ENCODE peak calls at places on chromosome 14, in ten cellular contexts. T is IMR-90, A is RWPE2, R is tibial artery, N is stomach, J is cardiac muscle cell, X is esophagus squamous epithelium, Q is A673, M is PC-9, E is neural progenitor cell. Z is an unnamed sample.
A peak's percentile ranks its signal among the peaks of the same experiment; 100 is the strongest.

GRCh38 chr14:75578099-75578785 is at the start of gene FLVCR2:
- DNase-seq in M (peak; percentile 72), A (peak; percentile 80), R (peak; percentile 83), N (peak; percentile 74), E (peak; percentile 84), Q (peak; percentile 43), T (peak; percentile 49), J (peak; percentile 89), X (no peak), Z (peak; percentile 90)

GRCh38 chr14:101511620-101512395 is 49.5 kb upstream of the DIO3 start:
- DNase-seq in N (no peak), T (no peak), M (no peak), A (no peak), J (no peak), X (no peak), Q (no peak), R (no peak), E (no peak), Z (no peak)

GRCh38 chr14:73261520-73262426 is 24.5 kb downstream of the PAPLN start:
- DNase-seq in N (no peak), M (no peak), A (no peak), J (no peak), X (no peak), E (no peak), T (no peak), Q (no peak), R (no peak), Z (no peak)

GRCh38 chr14:71931492-71932228 is 569 bp upstream of the RGS6 start:
- DNase-seq in R (peak; percentile 29), A (no peak), Q (peak; percentile 21), N (no peak), M (no peak), X (no peak), J (no peak), E (peak; percentile 68), T (no peak), Z (no peak)

GRCh38 chr14:101465795-101466448 is 95.4 kb upstream of the DIO3 start:
- DNase-seq in R (no peak), M (no peak), Q (no peak), A (no peak), N (peak; percentile 10), E (no peak), J (no peak), X (no peak), T (no peak), Z (peak; percentile 19)

GRCh38 chr14:37598085-37598972 is 2.9 kb downstream of the TTC6 start:
- DNase-seq in J (no peak), M (peak; percentile 67), T (no peak), Q (no peak), N (peak; percentile 70), E (peak; percentile 47), X (no peak), R (no peak), A (no peak), Z (peak; percentile 57)

GRCh38 chr14:39107624-39108023 is 4.6 kb upstream of the SEC23A start:
- DNase-seq in N (no peak), X (no peak), Q (peak; percentile 48), M (no peak), T (peak; percentile 55), E (peak; percentile 20), J (peak; percentile 61), R (no peak), A (no peak), Z (no peak)

GRCh38 chr14:29937116-29937515 is 9.5 kb upstream of the PRKD1 start:
- DNase-seq in E (no peak), T (peak; percentile 48), N (no peak), A (no peak), Q (no peak), R (no peak), X (no peak), J (peak; percentile 8), M (peak; percentile 53), Z (no peak)

GRCh38 chr14:21505009-21505553 is 6.1 kb downstream of the METTL3 start:
- DNase-seq in X (no peak), A (no peak), T (no peak), J (no peak), M (no peak), R (no peak), N (no peak), Q (no peak), E (no peak), Z (no peak)

GRCh38 chr14:95712398-95712797 is 1.5 kb downstream of the TCL1A start:
- DNase-seq in T (no peak), E (no peak), N (no peak), Q (no peak), M (no peak), R (no peak), J (no peak), X (no peak), A (no peak), Z (no peak)

GRCh38 chr14:101175731-101176534 is 272.4 kb upstream of the RTL1 start:
- DNase-seq in M (no peak), J (no peak), Q (no peak), X (no peak), E (no peak), R (no peak), T (no peak), N (no peak), A (no peak), Z (no peak)

GRCh38 chr14:71995741-71996140 is 63.5 kb downstream of the RGS6 start:
- DNase-seq in A (no peak), N (no peak), E (no peak), R (no peak), T (no peak), X (no peak), M (no peak), J (no peak), Q (no peak), Z (no peak)

GRCh38 chr14:35470775-35471174 is 63.2 kb upstream of the INSM2 start:
- DNase-seq in R (no peak), N (no peak), E (peak; percentile 49), A (no peak), J (peak; percentile 45), Q (peak; percentile 26), M (no peak), T (peak; percentile 31), X (no peak), Z (no peak)

GRCh38 chr14:95464524-95464923 is 51.9 kb downstream of the SYNE3 start:
- DNase-seq in N (no peak), M (no peak), T (no peak), J (no peak), R (no peak), A (no peak), E (no peak), Q (no peak), X (no peak), Z (no peak)

GRCh38 chr14:100193417-100194357 is 34.2 kb upstream of the DEGS2 start:
- DNase-seq in J (no peak), N (no peak), M (no peak), R (no peak), A (no peak), T (no peak), E (peak; percentile 27), X (no peak), Q (no peak), Z (no peak)

GRCh38 chr14:20606190-20606901 is 15.2 kb upstream of the RNASE12 start:
- DNase-seq in J (peak; percentile 71), T (peak; percentile 34), Q (peak; percentile 60), R (no peak), A (no peak), E (peak; percentile 78), X (no peak), N (peak; percentile 44), M (no peak), Z (no peak)

GRCh38 chr14:56216631-56217379 is 98.6 kb downstream of the PELI2 start:
- DNase-seq in X (no peak), A (no peak), Q (peak; percentile 59), R (peak; percentile 61), J (peak; percentile 66), T (peak; percentile 28), N (peak; percentile 66), E (no peak), M (no peak), Z (no peak)

GRCh38 chr14:81096656-81097055 is 124.1 kb downstream of the GTF2A1 start:
- DNase-seq in T (no peak), Q (no peak), N (no peak), X (no peak), M (no peak), E (no peak), A (no peak), R (no peak), J (no peak), Z (no peak)

GRCh38 chr14:74574092-74574438 is 38.0 kb downstream of the LTBP2 start:
- DNase-seq in X (no peak), E (no peak), Q (no peak), N (no peak), J (no peak), T (no peak), R (no peak), M (no peak), A (no peak), Z (no peak)
- H3K4me1 ChIP-seq in X (peaks cover 97% of the 10 kb centered on the region), E (no peaks in the 10 kb centered on the region), Q (peaks cover 7% of the 10 kb centered on the region), N (peaks cover 37% of the 10 kb centered on the region), J (peaks cover 14% of the 10 kb centered on the region), T (peaks cover 60% of the 10 kb centered on the region), R (peaks cover 98% of the 10 kb centered on the region), M (peaks cover 84% of the 10 kb centered on the region), A (peaks cover 69% of the 10 kb centered on the region), Z (peaks cover 46% of the 10 kb centered on the region)

GRCh38 chr14:105974902-105975301 is 448.5 kb downstream of the TMEM121 start:
- DNase-seq in A (no peak), Q (peak; percentile 83), T (no peak), J (no peak), M (no peak), R (no peak), E (no peak), N (no peak), X (no peak), Z (no peak)
- TF ChIP-seq CTCF in A (peak; percentile 55), Q (peak; percentile 81), T (no peak), J (no peak), M (no peak), R (no peak), E (no peak), N (no peak), X (peak; percentile 10), Z (no peak)

GRCh38 chr14:91322623-91323022 is 78.1 kb upstream of the GPR68 start:
- DNase-seq in M (no peak), N (no peak), A (no peak), R (no peak), J (no peak), T (no peak), X (no peak), Q (no peak), E (no peak), Z (no peak)
- H3K27me3 ChIP-seq in M (no peaks in the 10 kb centered on the region), N (no peaks in the 10 kb centered on the region), A (no peaks in the 10 kb centered on the region), R (no peaks in the 10 kb centered on the region), J (peaks cover 79% of the 10 kb centered on the region), T (peaks cover 24% of the 10 kb centered on the region), X (no peaks in the 10 kb centered on the region), Q (no peaks in the 10 kb centered on the region), E (no peaks in the 10 kb centered on the region), Z (no peaks in the 10 kb centered on the region)

DNA sequence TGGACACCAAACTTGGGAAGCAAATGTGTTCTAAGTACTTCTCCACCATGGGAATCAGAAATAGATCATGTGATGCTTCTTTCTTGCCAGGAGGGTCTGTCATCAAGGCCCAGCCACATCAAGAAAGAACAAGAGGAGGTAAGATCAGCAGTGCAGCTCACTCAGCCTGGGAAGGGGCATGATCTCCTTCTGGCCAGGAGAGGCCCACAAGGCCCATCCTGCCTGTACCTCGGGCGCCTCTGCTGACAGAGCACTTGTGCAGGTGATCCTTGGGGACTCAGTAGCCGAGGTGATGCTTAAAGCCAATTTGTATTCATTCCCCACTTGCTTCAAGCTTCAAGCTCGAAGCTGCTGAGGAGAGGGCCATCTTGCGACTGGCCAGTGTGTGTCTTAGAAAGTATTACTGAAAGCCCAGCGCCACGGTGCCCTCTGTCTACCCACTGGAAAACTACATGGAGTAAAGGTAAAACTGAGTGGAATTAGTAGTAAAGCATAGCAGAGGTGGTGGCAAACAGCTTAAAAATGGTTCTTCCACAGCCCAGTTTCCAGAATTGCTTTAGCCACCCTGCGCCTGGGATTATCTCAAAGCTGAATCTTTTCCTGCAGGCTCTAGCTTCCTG is 26.2 kb downstream of the RTRAF start:
- DNase-seq in X (no peak), E (peak; percentile 60), R (no peak), N (peak; percentile 68), Q (peak; percentile 55), M (no peak), T (peak; percentile 17), A (no peak), J (peak; percentile 53), Z (no peak)
- H3K4me1 ChIP-seq in X (peaks cover 37% of the 10 kb centered on the region), E (peaks cover 25% of the 10 kb centered on the region), R (peaks cover 13% of the 10 kb centered on the region), N (no peaks in the 10 kb centered on the region), Q (peaks cover 32% of the 10 kb centered on the region), M (no peaks in the 10 kb centered on the region), T (peaks cover 4% of the 10 kb centered on the region), A (no peaks in the 10 kb centered on the region), J (peaks cover 88% of the 10 kb centered on the region), Z (peaks cover 20% of the 10 kb centered on the region)

Z was measured in left lung.